ENCODE peak calls at places on chromosomes 6 and 20, in seven cellular contexts. One of them, this sample, is unnamed.
A peak's percentile ranks its signal among the peaks of the same experiment; 100 is the strongest.

GRCh38 chr6:125194980-125195379 is 41.4 kb downstream of the TPD52L1 start:
- DNase-seq in erythroblast: no peak
- DNase-seq in ACHN: no peak
- DNase-seq in NAMALWA: no peak
- DNase-seq in choroid plexus epithelial cell: no peak
- DNase-seq in adrenal gland: no peak
- DNase-seq in posterior cingulate gyrus: no peak
- DNase-seq in this sample: no peak

GRCh38 chr6:90610671-90611542 is 24.0 kb upstream of the MAP3K7 start:
- DNase-seq in erythroblast: peak; percentile 54
- DNase-seq in ACHN: peak; percentile 6
- DNase-seq in NAMALWA: peak; percentile 43
- DNase-seq in choroid plexus epithelial cell: peak; percentile 26
- DNase-seq in adrenal gland: peak; percentile 17
- DNase-seq in posterior cingulate gyrus: peak; percentile 48
- DNase-seq in this sample: peak; percentile 60

GRCh38 chr6:170132011-170132521 is 158.8 kb downstream of the DLL1 start:
- DNase-seq in erythroblast: no peak
- DNase-seq in ACHN: no peak
- DNase-seq in NAMALWA: no peak
- DNase-seq in choroid plexus epithelial cell: no peak
- DNase-seq in adrenal gland: peak; percentile 1
- DNase-seq in posterior cingulate gyrus: peak; percentile 15
- DNase-seq in this sample: no peak

GRCh38 chr6:89406157-89406556 is 5.9 kb downstream of the RRAGD start:
- DNase-seq in erythroblast: no peak
- DNase-seq in ACHN: no peak
- DNase-seq in NAMALWA: no peak
- DNase-seq in choroid plexus epithelial cell: no peak
- DNase-seq in adrenal gland: no peak
- DNase-seq in posterior cingulate gyrus: no peak
- DNase-seq in this sample: no peak

GRCh38 chr6:152942319-152942869 is 40.4 kb downstream of the FBXO5 start:
- DNase-seq in erythroblast: no peak
- DNase-seq in ACHN: no peak
- DNase-seq in NAMALWA: no peak
- DNase-seq in choroid plexus epithelial cell: no peak
- DNase-seq in adrenal gland: no peak
- DNase-seq in posterior cingulate gyrus: no peak
- DNase-seq in this sample: no peak

GRCh38 chr6:64290867-64291266 is 655.3 kb downstream of the PHF3 start:
- DNase-seq in erythroblast: no peak
- DNase-seq in ACHN: no peak
- DNase-seq in NAMALWA: no peak
- DNase-seq in choroid plexus epithelial cell: no peak
- DNase-seq in adrenal gland: no peak
- DNase-seq in posterior cingulate gyrus: no peak
- DNase-seq in this sample: no peak

GRCh38 chr6:128573036-128573435 is 52.6 kb upstream of the PTPRK start:
- DNase-seq in erythroblast: no peak
- DNase-seq in ACHN: no peak
- DNase-seq in NAMALWA: no peak
- DNase-seq in choroid plexus epithelial cell: no peak
- DNase-seq in adrenal gland: no peak
- DNase-seq in posterior cingulate gyrus: no peak
- DNase-seq in this sample: no peak

GRCh38 chr20:17657898-17658647 is 24.0 kb downstream of the RRBP1 start:
- DNase-seq in erythroblast: no peak
- DNase-seq in ACHN: no peak
- DNase-seq in NAMALWA: no peak
- DNase-seq in choroid plexus epithelial cell: no peak
- DNase-seq in adrenal gland: no peak
- DNase-seq in posterior cingulate gyrus: no peak
- DNase-seq in this sample: no peak

GRCh38 chr6:27494987-27495385 is 22.1 kb upstream of the ZNF184 start:
- DNase-seq in erythroblast: peak; percentile 27
- DNase-seq in ACHN: no peak
- DNase-seq in NAMALWA: no peak
- DNase-seq in choroid plexus epithelial cell: peak; percentile 16
- DNase-seq in adrenal gland: no peak
- DNase-seq in posterior cingulate gyrus: no peak
- DNase-seq in this sample: no peak

GRCh38 chr6:7323074-7323473 is 10.1 kb upstream of the SSR1 start:
- DNase-seq in erythroblast: no peak
- DNase-seq in ACHN: no peak
- DNase-seq in NAMALWA: no peak
- DNase-seq in choroid plexus epithelial cell: no peak
- DNase-seq in adrenal gland: no peak
- DNase-seq in posterior cingulate gyrus: no peak
- DNase-seq in this sample: no peak

GRCh38 chr6:111918825-111919224 is 45.6 kb upstream of the FYN start:
- DNase-seq in erythroblast: no peak
- DNase-seq in ACHN: no peak
- DNase-seq in NAMALWA: no peak
- DNase-seq in choroid plexus epithelial cell: peak; percentile 34
- DNase-seq in adrenal gland: no peak
- DNase-seq in posterior cingulate gyrus: no peak
- DNase-seq in this sample: no peak

GRCh38 chr6:150027806-150028565 is 2.7 kb upstream of the RAET1L start:
- DNase-seq in erythroblast: no peak
- DNase-seq in ACHN: no peak
- DNase-seq in NAMALWA: no peak
- DNase-seq in choroid plexus epithelial cell: no peak
- DNase-seq in adrenal gland: no peak
- DNase-seq in posterior cingulate gyrus: no peak
- DNase-seq in this sample: no peak

GRCh38 chr6:121418346-121418745 is 17.1 kb upstream of the GJA1 start:
- DNase-seq in erythroblast: no peak
- DNase-seq in ACHN: no peak
- DNase-seq in NAMALWA: no peak
- DNase-seq in choroid plexus epithelial cell: no peak
- DNase-seq in adrenal gland: no peak
- DNase-seq in posterior cingulate gyrus: no peak
- DNase-seq in this sample: no peak

GRCh38 chr20:38452880-38453624 is 17.9 kb upstream of the SNHG17 start:
- DNase-seq in erythroblast: peak; percentile 88
- DNase-seq in ACHN: no peak
- DNase-seq in NAMALWA: no peak
- DNase-seq in choroid plexus epithelial cell: peak; percentile 75
- DNase-seq in adrenal gland: peak; percentile 40
- DNase-seq in posterior cingulate gyrus: no peak
- DNase-seq in this sample: no peak

GRCh38 chr6:113120577-113121285 is 736.4 kb upstream of the MARCKS start:
- DNase-seq in erythroblast: no peak
- DNase-seq in ACHN: peak; percentile 62
- DNase-seq in NAMALWA: no peak
- DNase-seq in choroid plexus epithelial cell: peak; percentile 99
- DNase-seq in adrenal gland: peak; percentile 13
- DNase-seq in posterior cingulate gyrus: no peak
- DNase-seq in this sample: peak; percentile 86

GRCh38 chr6:34383171-34383631 is 9.3 kb downstream of the NUDT3 start:
- DNase-seq in erythroblast: no peak
- DNase-seq in ACHN: no peak
- DNase-seq in NAMALWA: no peak
- DNase-seq in choroid plexus epithelial cell: peak; percentile 59
- DNase-seq in adrenal gland: no peak
- DNase-seq in posterior cingulate gyrus: no peak
- DNase-seq in this sample: peak; percentile 62

GRCh38 chr6:11738681-11739375 is 39.8 kb downstream of the ADTRP start:
- DNase-seq in erythroblast: no peak
- DNase-seq in ACHN: no peak
- DNase-seq in NAMALWA: no peak
- DNase-seq in choroid plexus epithelial cell: no peak
- DNase-seq in adrenal gland: no peak
- DNase-seq in posterior cingulate gyrus: no peak
- DNase-seq in this sample: no peak

GRCh38 chr20:58989196-58989595 is 8.1 kb downstream of the NELFCD start:
- DNase-seq in erythroblast: no peak
- DNase-seq in ACHN: no peak
- DNase-seq in NAMALWA: no peak
- DNase-seq in choroid plexus epithelial cell: no peak
- DNase-seq in adrenal gland: no peak
- DNase-seq in posterior cingulate gyrus: no peak
- DNase-seq in this sample: no peak

GRCh38 chr6:135094403-135094821 is 39.8 kb upstream of the HBS1L start:
- DNase-seq in erythroblast: no peak
- DNase-seq in ACHN: no peak
- DNase-seq in NAMALWA: no peak
- DNase-seq in choroid plexus epithelial cell: peak; percentile 11
- DNase-seq in adrenal gland: no peak
- DNase-seq in posterior cingulate gyrus: no peak
- DNase-seq in this sample: no peak

GRCh38 chr6:29762051-29762450 is 38.8 kb downstream of the HLA-F start:
- DNase-seq in erythroblast: no peak
- DNase-seq in ACHN: peak; percentile 11
- DNase-seq in NAMALWA: no peak
- DNase-seq in choroid plexus epithelial cell: no peak
- DNase-seq in adrenal gland: no peak
- DNase-seq in posterior cingulate gyrus: no peak
- DNase-seq in this sample: no peak

GRCh38 chr20:23823621-23824324 is 2.8 kb downstream of the CST2 start:
- DNase-seq in erythroblast: no peak
- DNase-seq in ACHN: no peak
- DNase-seq in NAMALWA: no peak
- DNase-seq in choroid plexus epithelial cell: peak; percentile 5
- DNase-seq in adrenal gland: no peak
- DNase-seq in posterior cingulate gyrus: no peak
- DNase-seq in this sample: no peak

GRCh38 chr20:43752561-43753301 is 25.9 kb upstream of the GTSF1L start:
- DNase-seq in erythroblast: no peak
- DNase-seq in ACHN: peak; percentile 82
- DNase-seq in NAMALWA: peak; percentile 55
- DNase-seq in choroid plexus epithelial cell: peak; percentile 94
- DNase-seq in adrenal gland: peak; percentile 19
- DNase-seq in posterior cingulate gyrus: no peak
- DNase-seq in this sample: no peak

GRCh38 chr6:75116946-75117345 is 88.9 kb downstream of the COL12A1 start:
- DNase-seq in erythroblast: no peak
- DNase-seq in ACHN: no peak
- DNase-seq in NAMALWA: no peak
- DNase-seq in choroid plexus epithelial cell: peak; percentile 42
- DNase-seq in adrenal gland: no peak
- DNase-seq in posterior cingulate gyrus: no peak
- DNase-seq in this sample: no peak

GRCh38 chr6:36626636-36627035 is 32.5 kb downstream of the SRSF3 start:
- DNase-seq in erythroblast: no peak
- DNase-seq in ACHN: no peak
- DNase-seq in NAMALWA: no peak
- DNase-seq in choroid plexus epithelial cell: no peak
- DNase-seq in adrenal gland: no peak
- DNase-seq in posterior cingulate gyrus: no peak
- DNase-seq in this sample: no peak

GRCh38 chr6:89518352-89519055 is 85.6 kb downstream of the ANKRD6 start:
- DNase-seq in erythroblast: no peak
- DNase-seq in ACHN: no peak
- DNase-seq in NAMALWA: no peak
- DNase-seq in choroid plexus epithelial cell: no peak
- DNase-seq in adrenal gland: no peak
- DNase-seq in posterior cingulate gyrus: no peak
- DNase-seq in this sample: no peak

GRCh38 chr20:36214684-36215256 is 21.5 kb upstream of the AAR2 start:
- DNase-seq in erythroblast: peak; percentile 48
- DNase-seq in ACHN: peak; percentile 13
- DNase-seq in NAMALWA: peak; percentile 58
- DNase-seq in choroid plexus epithelial cell: peak; percentile 62
- DNase-seq in adrenal gland: no peak
- DNase-seq in posterior cingulate gyrus: no peak
- DNase-seq in this sample: peak; percentile 55

GRCh38 chr6:102204336-102204735 is 810.8 kb downstream of the GRIK2 start:
- DNase-seq in erythroblast: no peak
- DNase-seq in ACHN: no peak
- DNase-seq in NAMALWA: no peak
- DNase-seq in choroid plexus epithelial cell: no peak
- DNase-seq in adrenal gland: no peak
- DNase-seq in posterior cingulate gyrus: no peak
- DNase-seq in this sample: peak; percentile 70